ENCODE peak calls at places on chromosome 2, in four cellular contexts. K is astrocyte, D is mammary epithelial cell, V is HCT116. B is an unnamed sample.

GRCh38 chr2:169336677-169337076 is 25.7 kb downstream of the LRP2 start:
- DNase-seq in K (no peak), V (no peak), D (no peak), B (no peak)

GRCh38 chr2:45432406-45432805 is 178.7 kb downstream of the SRBD1 start:
- DNase-seq in V (no peak), D (peak; percentile 20), K (no peak), B (no peak)

GRCh38 chr2:118224888-118225264 is 136.6 kb downstream of the INSIG2 start:
- DNase-seq in V (no peak), K (no peak), D (no peak), B (no peak)

GRCh38 chr2:152695763-152696162 is 21.5 kb downstream of the PRPF40A start:
- DNase-seq in V (no peak), D (no peak), K (no peak), B (no peak)

GRCh38 chr2:58918138-58918537 is 677.0 kb upstream of the FANCL start:
- DNase-seq in K (peak; percentile 58), D (no peak), V (no peak), B (peak; percentile 12)

GRCh38 chr2:38875227-38875575 is 533 bp downstream of the DHX57 start:
- DNase-seq in D (no peak), V (no peak), K (no peak), B (peak; percentile 2)

GRCh38 chr2:127511917-127512316 is 14.4 kb downstream of the IWS1 start:
- DNase-seq in V (no peak), D (no peak), K (no peak), B (no peak)

GRCh38 chr2:109029444-109030193 is 40.6 kb upstream of the EDAR start:
- DNase-seq in K (no peak), D (no peak), V (no peak), B (no peak)

GRCh38 chr2:13558368-13558767 is 841.6 kb downstream of the TRIB2 start:
- DNase-seq in D (peak; percentile 97), V (no peak), K (peak; percentile 92), B (peak; percentile 76)

GRCh38 chr2:214808481-214808931 is 977 bp downstream of the BARD1 start:
- DNase-seq in V (no peak), D (peak; percentile 8), K (no peak), B (peak; percentile 9)

GRCh38 chr2:164967781-164968228 is 12.5 kb upstream of the SLC38A11 start:
- DNase-seq in V (no peak), K (peak; percentile 100), D (peak; percentile 96), B (peak; percentile 63)

GRCh38 chr2:64770781-64771334 is 117.1 kb upstream of the SERTAD2 start:
- DNase-seq in K (peak; percentile 89), D (peak; percentile 84), V (no peak), B (peak; percentile 94)

GRCh38 chr2:147648471-147648870 is 196.4 kb upstream of the ACVR2A start:
- DNase-seq in D (no peak), V (no peak), K (no peak), B (no peak)

GRCh38 chr2:156455366-156455975 is 19.3 kb downstream of the GPD2 start:
- DNase-seq in D (peak; percentile 80), V (peak; percentile 52), K (peak; percentile 37), B (peak; percentile 58)

GRCh38 chr2:30527859-30528258 is 80.8 kb downstream of the LCLAT1 start:
- DNase-seq in K (no peak), V (no peak), D (no peak), B (peak; percentile 21)

GRCh38 chr2:135775420-135775819 is 33.8 kb downstream of the UBXN4 start:
- DNase-seq in D (no peak), K (no peak), V (no peak), B (peak; percentile 21)

GRCh38 chr2:45724329-45724728 is 72.9 kb downstream of the PRKCE start:
- DNase-seq in K (no peak), D (no peak), V (no peak), B (no peak)

GRCh38 chr2:46521215-46521683 is 41.9 kb downstream of the TMEM247 start:
- DNase-seq in V (no peak), K (peak; percentile 54), D (no peak), B (peak; percentile 99)

GRCh38 chr2:38765149-38765548 is 12.9 kb upstream of the GEMIN6 start:
- DNase-seq in V (no peak), K (peak; percentile 91), D (peak; percentile 74), B (peak; percentile 25)

GRCh38 chr2:56357655-56358295 is 174.0 kb downstream of the CCDC85A start:
- DNase-seq in D (no peak), K (peak; percentile 49), V (no peak), B (no peak)

GRCh38 chr2:180559766-180560165 is 420.6 kb upstream of the UBE2E3 start:
- DNase-seq in K (no peak), D (no peak), V (no peak), B (peak; percentile 63)

GRCh38 chr2:128490881-128491778 is 172.5 kb upstream of the HS6ST1 start:
- DNase-seq in K (no peak), D (no peak), V (no peak), B (no peak)

GRCh38 chr2:157938556-157938955 is 62.4 kb upstream of the ACVR1 start:
- DNase-seq in D (no peak), V (no peak), K (peak; percentile 60), B (peak; percentile 62)

GRCh38 chr2:186950694-186951093 is 101.7 kb upstream of the ZSWIM2 start:
- DNase-seq in K (peak; percentile 58), D (peak; percentile 61), V (no peak), B (peak; percentile 5)

GRCh38 chr2:168490916-168491605 is 35.0 kb downstream of the CERS6 start:
- DNase-seq in D (no peak), V (no peak), K (no peak), B (no peak)

GRCh38 chr2:40642726-40643125 is 190.8 kb upstream of the SLC8A1 start:
- DNase-seq in K (no peak), V (no peak), D (no peak), B (no peak)

GRCh38 chr2:29361255-29361654 is 246.0 kb downstream of the CLIP4 start:
- DNase-seq in K (peak; percentile 11), D (no peak), V (no peak), B (no peak)

GRCh38 chr2:9538000-9538507 is 17.6 kb downstream of the ADAM17 start:
- DNase-seq in K (peak; percentile 84), D (peak; percentile 93), V (no peak), B (peak; percentile 92)
- H3K79me2 ChIP-seq in K (peaks cover 56% of the 10 kb centered on the region), D (peaks cover 60% of the 10 kb centered on the region), V (peaks cover 41% of the 10 kb centered on the region), B (no peaks in the 10 kb centered on the region)

GRCh38 chr2:20661028-20661980 is 5.6 kb upstream of the GDF7 start:
- DNase-seq in D (peak; percentile 80), K (peak; percentile 39), V (peak; percentile 69), B (peak; percentile 83)
- TF ChIP-seq EZH2 in D (no peak), K (no peak), V (no peak), B (no peak)

GRCh38 chr2:235516257-235516656 is 22.4 kb downstream of the AGAP1 start:
- DNase-seq in D (no peak), V (no peak), K (no peak), B (no peak)
- H3K79me2 ChIP-seq in D (peaks cover 93% of the 10 kb centered on the region), V (peaks cover 100% of the 10 kb centered on the region), K (peaks cover 66% of the 10 kb centered on the region), B (peaks cover 25% of the 10 kb centered on the region)

DNA sequence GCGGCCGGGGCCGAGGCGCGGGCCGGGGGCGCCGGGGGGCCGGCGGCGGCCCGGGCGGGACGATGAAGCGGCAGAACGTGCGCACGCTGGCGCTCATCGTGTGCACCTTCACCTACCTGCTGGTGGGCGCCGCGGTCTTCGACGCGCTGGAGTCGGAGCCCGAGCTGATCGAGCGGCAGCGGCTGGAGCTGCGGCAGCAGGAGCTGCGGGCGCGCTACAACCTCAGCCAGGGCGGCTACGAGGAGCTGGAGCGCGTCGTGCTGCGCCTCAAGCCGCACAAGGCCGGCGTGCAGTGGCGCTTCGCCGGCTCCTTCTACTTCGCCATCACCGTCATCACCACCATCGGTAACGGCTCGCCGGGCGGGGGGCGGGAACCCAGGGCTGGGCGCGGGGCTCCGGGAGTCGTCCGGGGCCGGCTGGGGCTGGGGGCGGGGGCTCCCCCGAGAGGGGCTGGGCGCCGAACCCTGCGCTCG is 328 bp downstream of the KCNK3 start:
- DNase-seq in V (no peak), D (peak; percentile 18), K (peak; percentile 50), B (peak; percentile 70)
- TF ChIP-seq EZH2 in V (no peak), D (no peak), K (no peak), B (no peak)

GRCh38 chr2:54545700-54546450 is 89.7 kb downstream of the SPTBN1 start:
- DNase-seq in K (peak; percentile 57), V (no peak), D (peak; percentile 95), B (peak; percentile 60)

GRCh38 chr2:54543736-54544396 is 87.7 kb downstream of the SPTBN1 start:
- DNase-seq in K (no peak), D (no peak), V (no peak), B (no peak)

GRCh38 chr2:54546925-54547324 is 90.8 kb downstream of the SPTBN1 start:
- DNase-seq in K (no peak), V (no peak), D (no peak), B (peak; percentile 34)

GRCh38 chr2:54549430-54549829 is 93.3 kb downstream of the SPTBN1 start:
- DNase-seq in K (no peak), V (no peak), D (no peak), B (no peak)

DNA sequence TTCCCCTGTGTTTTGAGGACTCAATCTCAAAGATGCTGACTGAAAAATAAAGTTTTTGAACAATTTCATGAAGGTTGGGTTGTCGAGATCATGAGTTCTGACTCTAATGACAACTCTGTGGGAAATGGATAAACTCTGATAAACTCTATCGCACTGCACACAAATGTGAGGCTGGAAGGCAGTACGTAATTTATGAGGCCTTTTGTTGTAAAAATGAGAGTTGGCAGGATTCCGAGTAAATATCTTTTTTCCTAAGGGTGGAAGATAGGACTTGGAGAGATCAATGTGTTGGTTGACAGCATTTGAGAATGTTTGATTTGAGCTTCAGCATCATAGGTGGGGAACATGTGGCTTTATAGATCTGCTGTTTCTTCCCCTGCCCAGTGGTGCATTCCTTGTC is 90.4 kb downstream of the SPTBN1 start:
- DNase-seq in D (no peak), V (no peak), K (no peak), B (no peak)
- H3K79me2 ChIP-seq in D (peaks cover 34% of the 10 kb centered on the region), V (no peaks in the 10 kb centered on the region), K (peaks cover 71% of the 10 kb centered on the region), B (peaks cover 54% of the 10 kb centered on the region)

DNA sequence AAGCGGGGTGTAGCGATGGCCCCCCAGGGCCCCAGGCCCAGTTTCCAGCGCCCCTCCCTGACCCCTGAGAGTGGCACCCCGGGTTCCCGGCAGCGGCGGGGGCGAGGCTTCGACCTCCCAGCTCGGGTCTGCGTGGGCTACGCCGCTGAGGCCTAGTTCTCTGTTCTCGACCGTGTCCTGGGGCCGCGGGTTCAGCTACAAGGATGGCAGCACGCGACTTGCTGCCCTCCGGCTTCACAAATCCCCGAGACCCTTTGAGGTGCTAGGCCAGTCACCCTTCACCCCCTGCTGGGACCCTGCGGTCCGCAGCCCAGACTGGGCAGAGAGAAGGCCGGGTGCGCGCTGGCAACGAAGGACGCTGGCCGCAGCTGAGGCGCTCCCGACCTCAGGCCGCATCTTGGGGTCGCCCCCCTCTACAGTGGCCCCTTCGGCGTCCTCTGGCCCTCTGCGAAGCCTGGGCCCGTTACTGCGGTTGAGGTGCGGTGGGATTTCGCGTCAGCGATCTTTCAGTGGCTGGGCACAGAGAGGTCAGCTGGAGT is 1.2 kb downstream of the OTX1 start:
- DNase-seq in V (no peak), D (no peak), K (no peak), B (no peak)
- TF ChIP-seq EZH2 in V (no peak), D (no peak), K (no peak), B (no peak)

GRCh38 chr2:233375490-233376314 is 21.4 kb downstream of the DGKD start:
- DNase-seq in D (no peak), V (no peak), K (no peak), B (no peak)
- H3K79me2 ChIP-seq in D (peaks cover 14% of the 10 kb centered on the region), V (peaks cover 63% of the 10 kb centered on the region), K (peaks cover 6% of the 10 kb centered on the region), B (no peaks in the 10 kb centered on the region)

B was measured in fibroblast of lung.